ENCODE peak calls at places on chromosomes 12 and 14, in six cellular contexts. F, J, K, Q, P and G are unnamed samples.

GRCh38 chr12:29546000-29546399 is 48.5 kb upstream of the OVCH1 start:
- DNase-seq in F (no peak), J (no peak), K (no peak), Q (no peak), P (no peak), G (no peak)

GRCh38 chr12:87329076-87329863 is 699.9 kb downstream of the C12orf50 start:
- DNase-seq in F (no peak), J (no peak), K (no peak), Q (no peak), P (no peak), G (no peak)

GRCh38 chr12:127588224-127588623 is 678.7 kb upstream of the TMEM132C start:
- DNase-seq in F (no peak), J (peak; percentile 96), K (no peak), Q (no peak), P (no peak), G (no peak)

GRCh38 chr14:100374891-100375272 is 51.7 kb downstream of the SLC25A47 start:
- DNase-seq in F (no peak), J (peak; percentile 12), K (no peak), Q (no peak), P (no peak), G (no peak)

GRCh38 chr12:5434647-5434968 is 2.7 kb downstream of the NTF3 start:
- DNase-seq in F (no peak), J (no peak), K (no peak), Q (no peak), P (no peak), G (no peak)

GRCh38 chr12:105289114-105289904 is 41.2 kb upstream of the C12orf75 start:
- DNase-seq in F (no peak), J (peak; percentile 60), K (no peak), Q (no peak), P (peak; percentile 26), G (no peak)

GRCh38 chr14:21978184-21978998 is 304.8 kb upstream of the OR4E1 start:
- DNase-seq in F (peak; percentile 62), J (peak; percentile 16), K (peak; percentile 46), Q (no peak), P (peak; percentile 53), G (no peak)

GRCh38 chr12:63826002-63826585 is 18.4 kb upstream of the SRGAP1 start:
- DNase-seq in F (peak; percentile 29), J (peak; percentile 68), K (peak; percentile 69), Q (no peak), P (peak; percentile 72), G (no peak)

GRCh38 chr14:64910847-64911495 is 3.3 kb upstream of the CHURC1 start:
- DNase-seq in F (no peak), J (peak; percentile 43), K (peak; percentile 3), Q (no peak), P (peak; percentile 52), G (no peak)

GRCh38 chr14:67584931-67585330 is 15.1 kb downstream of the PIGH start:
- DNase-seq in F (no peak), J (no peak), K (no peak), Q (no peak), P (no peak), G (no peak)

GRCh38 chr12:34396861-34397590 is 374.7 kb downstream of the ALG10 start:
- DNase-seq in F (no peak), J (no peak), K (no peak), Q (peak; percentile 2), P (no peak), G (no peak)

GRCh38 chr12:19388131-19388549 is 51.2 kb upstream of the AEBP2 start:
- DNase-seq in F (no peak), J (no peak), K (no peak), Q (no peak), P (no peak), G (no peak)

GRCh38 chr12:20339060-20339459 is 29.3 kb upstream of the PDE3A start:
- DNase-seq in F (no peak), J (no peak), K (no peak), Q (no peak), P (no peak), G (no peak)